ENCODE peak calls at places on chromosome 9, in four cellular contexts. R, U, Q and J are unnamed samples.

GRCh38 chr9:137266162-137266527 is 11.0 kb downstream of the NELFB start:
- DNase-seq in U (no peak), Q (no peak), R (no peak), J (no peak)

GRCh38 chr9:93060746-93061259 is 2.3 kb downstream of the SUSD3 start:
- DNase-seq in U (peak; percentile 49), R (peak; percentile 52), Q (no peak), J (no peak)

GRCh38 chr9:88807426-88807825 is 183.8 kb upstream of the S1PR3 start:
- DNase-seq in U (no peak), Q (no peak), R (no peak), J (no peak)

GRCh38 chr9:87270241-87271234 is 227.1 kb upstream of the DAPK1 start:
- DNase-seq in U (no peak), Q (peak; percentile 65), R (no peak), J (peak; percentile 46)

GRCh38 chr9:73565833-73566465 is 414.3 kb downstream of the ANXA1 start:
- DNase-seq in R (no peak), U (peak; percentile 49), Q (peak; percentile 54), J (peak; percentile 62)

GRCh38 chr9:132798817-132799790 is 79.0 kb downstream of the AK8 start:
- DNase-seq in R (peak; percentile 68), Q (no peak), U (no peak), J (no peak)

GRCh38 chr9:130835441-130836298 is 616 bp downstream of the ABL1 start:
- DNase-seq in R (peak; percentile 51), U (peak; percentile 61), Q (no peak), J (no peak)

GRCh38 chr9:87655731-87656130 is 70.2 kb upstream of the CTSL start:
- DNase-seq in U (no peak), Q (no peak), R (no peak), J (no peak)

GRCh38 chr9:128479262-128479661 is 23.5 kb downstream of the ODF2 start:
- DNase-seq in R (no peak), Q (no peak), U (no peak), J (no peak)

GRCh38 chr9:34123682-34124081 is 2.8 kb downstream of the DCAF12 start:
- DNase-seq in Q (no peak), R (peak; percentile 27), U (no peak), J (no peak)

GRCh38 chr9:118732998-118733397 is 636.2 kb downstream of the BRINP1 start:
- DNase-seq in U (no peak), R (no peak), Q (no peak), J (peak; percentile 26)

GRCh38 chr9:129572517-129572916 is 48.4 kb downstream of the C9orf50 start:
- DNase-seq in U (peak; percentile 39), R (no peak), Q (no peak), J (no peak)

GRCh38 chr9:83620841-83621636 is 1.9 kb upstream of the IDNK start:
- DNase-seq in R (peak; percentile 53), U (peak; percentile 63), Q (peak; percentile 12), J (no peak)

GRCh38 chr9:32580631-32581300 is 7.8 kb upstream of the NDUFB6 start:
- DNase-seq in U (no peak), R (no peak), Q (no peak), J (no peak)

GRCh38 chr9:129889461-129889935 is 54.2 kb downstream of the USP20 start:
- DNase-seq in U (no peak), R (no peak), Q (no peak), J (no peak)

GRCh38 chr9:100739208-100739607 is 161.3 kb downstream of the CAVIN4 start:
- DNase-seq in Q (no peak), R (no peak), U (no peak), J (no peak)

GRCh38 chr9:112751059-112751795 is 667 bp downstream of the SNX30 start:
- DNase-seq in U (peak; percentile 46), R (peak; percentile 46), Q (peak; percentile 73), J (peak; percentile 48)

GRCh38 chr9:112750767-112751058 is 153 bp downstream of the SNX30 start:
- DNase-seq in Q (no peak), R (no peak), U (no peak), J (no peak)

GRCh38 chr9:112754578-112754977 is 4.0 kb downstream of the SNX30 start:
- DNase-seq in U (no peak), Q (no peak), R (no peak), J (no peak)

GRCh38 chr9:112753725-112754124 is 3.2 kb downstream of the SNX30 start:
- DNase-seq in Q (peak; percentile 73), R (no peak), U (no peak), J (peak; percentile 55)

DNA sequence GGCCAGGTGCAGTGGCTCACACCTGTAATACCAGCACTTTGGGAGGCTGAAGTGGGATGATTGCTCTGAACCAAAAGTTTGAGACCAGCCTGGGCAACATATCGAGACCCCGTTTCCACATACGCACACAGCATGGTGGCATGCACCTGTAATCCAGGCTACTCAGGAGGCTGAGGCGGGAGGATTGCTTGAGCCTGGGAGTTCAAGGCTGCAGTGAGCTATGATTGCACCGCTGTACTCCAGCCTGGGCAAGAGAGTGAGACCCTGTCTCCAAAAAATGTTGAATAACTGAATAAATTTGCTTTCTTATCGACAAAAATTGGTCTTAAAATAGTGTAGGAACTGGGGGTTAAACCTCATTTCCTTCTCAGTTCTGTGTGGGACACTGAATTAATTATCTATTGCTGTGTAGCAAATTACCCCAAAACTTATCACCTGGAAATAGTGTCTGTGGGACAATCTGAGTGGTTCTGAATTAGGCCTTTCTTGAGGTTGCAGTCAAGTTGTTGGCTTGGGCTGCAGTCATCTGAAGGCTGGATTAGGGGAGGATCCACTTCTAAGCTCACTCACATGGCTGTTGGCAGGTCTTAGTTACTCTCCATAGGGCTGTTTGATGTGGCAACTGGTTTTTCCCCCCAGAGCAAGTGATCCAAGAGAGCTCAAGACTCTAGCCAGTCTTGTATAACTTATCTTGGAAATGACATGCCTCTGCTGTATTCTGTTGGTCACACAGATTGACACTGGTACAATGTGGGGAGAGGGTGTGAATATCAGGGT is 2.0 kb downstream of the SNX30 start:
- DNase-seq in U (no peak), Q (no peak), R (no peak), J (peak; percentile 38)
- H3K4me3 ChIP-seq in U (no peak overlapping the region), Q (peak overlapping the region; percentile 90), R (no peak overlapping the region), J (peak overlapping the region; percentile 67)

DNA sequence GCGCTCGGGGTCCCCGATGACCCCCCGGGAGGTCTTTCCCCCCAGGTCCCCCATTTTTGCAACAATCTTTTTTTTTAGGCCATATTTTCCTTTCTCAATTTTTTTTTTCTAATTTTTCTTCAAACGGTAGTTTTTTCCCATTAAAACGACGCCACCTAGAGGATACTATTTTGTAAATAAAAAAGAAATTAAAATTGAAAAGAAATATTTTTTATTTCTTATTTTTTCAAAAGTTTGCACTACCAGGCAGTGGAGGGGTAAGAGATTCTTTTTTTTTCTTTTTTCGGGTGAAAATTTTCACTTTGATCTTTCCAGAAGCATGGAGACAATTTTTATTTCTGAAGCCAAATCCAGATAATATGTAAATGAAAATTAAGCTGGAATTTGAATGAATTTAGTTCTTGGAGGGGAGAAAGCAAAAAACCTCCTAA is 712 bp downstream of the ZNF618 start:
- DNase-seq in Q (no peak), U (no peak), R (no peak), J (no peak)
- TF ChIP-seq CTCF in Q (peak; percentile 15), U (peak; percentile 71), R (no peak), J (peak; percentile 38)

GRCh38 chr9:124482431-124483031 is 24.7 kb downstream of the NR5A1 start:
- DNase-seq in R (no peak), Q (no peak), U (no peak), J (no peak)
- H3K4me3 ChIP-seq in R (no peak overlapping the region), Q (no peak overlapping the region), U (no peak overlapping the region), J (no peak overlapping the region)

GRCh38 chr9:91086657-91087563 is 274.8 kb downstream of the AUH start:
- DNase-seq in R (no peak), Q (no peak), U (no peak), J (no peak)

GRCh38 chr9:91085499-91086291 is 276.0 kb downstream of the AUH start:
- DNase-seq in U (no peak), Q (no peak), R (no peak), J (no peak)

GRCh38 chr9:91092214-91092613 is 269.5 kb downstream of the AUH start:
- DNase-seq in U (no peak), Q (no peak), R (no peak), J (no peak)

GRCh38 chr9:91090132-91090410 is 271.6 kb downstream of the AUH start:
- DNase-seq in Q (no peak), R (no peak), U (no peak), J (no peak)

DNA sequence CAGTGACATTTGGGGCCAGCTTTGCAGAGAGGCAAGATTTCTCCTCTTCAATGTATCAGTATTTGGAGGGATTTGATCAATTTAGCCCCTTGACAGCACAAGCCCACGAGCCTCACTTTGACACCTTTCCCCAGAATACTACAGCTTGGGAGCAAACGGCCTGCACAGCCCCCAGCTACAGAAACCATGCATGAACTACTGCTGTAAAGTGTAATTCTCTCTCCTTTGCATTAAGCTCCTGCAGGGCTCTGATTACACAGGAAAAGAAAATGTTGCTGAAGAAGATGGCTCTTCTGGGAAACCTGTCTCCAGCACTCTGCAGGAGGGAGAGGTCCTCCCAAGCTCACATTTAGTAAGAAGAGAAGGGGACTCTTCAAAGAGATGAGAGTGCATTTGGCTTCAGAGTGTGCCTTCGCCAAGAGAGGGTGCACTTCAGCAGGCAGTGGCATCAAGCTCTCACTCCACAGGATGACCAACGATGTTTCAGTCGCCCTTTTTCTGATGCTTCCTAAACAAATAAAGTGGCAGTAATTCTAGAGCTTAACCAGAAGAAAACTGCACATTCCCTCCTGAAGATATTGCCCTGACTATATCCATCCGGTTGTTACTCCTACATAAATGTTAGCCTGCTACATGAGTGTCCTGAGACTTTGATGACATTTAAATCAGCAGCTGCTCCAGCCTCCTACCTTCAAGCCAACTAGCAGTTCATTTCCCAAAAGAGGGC is 272.1 kb downstream of the AUH start:
- DNase-seq in R (peak; percentile 43), U (peak; percentile 59), Q (peak; percentile 26), J (no peak)
- TF ChIP-seq CTCF in R (no peak), U (peak; percentile 59), Q (peak; percentile 57), J (peak; percentile 70)

GRCh38 chr9:114388764-114389375 is 1.1 kb upstream of the AKNA start:
- DNase-seq in U (no peak), R (no peak), Q (no peak), J (no peak)
- H3K4me3 ChIP-seq in U (no peak overlapping the region), R (peak overlapping the region; percentile 63), Q (no peak overlapping the region), J (no peak overlapping the region)

DNA sequence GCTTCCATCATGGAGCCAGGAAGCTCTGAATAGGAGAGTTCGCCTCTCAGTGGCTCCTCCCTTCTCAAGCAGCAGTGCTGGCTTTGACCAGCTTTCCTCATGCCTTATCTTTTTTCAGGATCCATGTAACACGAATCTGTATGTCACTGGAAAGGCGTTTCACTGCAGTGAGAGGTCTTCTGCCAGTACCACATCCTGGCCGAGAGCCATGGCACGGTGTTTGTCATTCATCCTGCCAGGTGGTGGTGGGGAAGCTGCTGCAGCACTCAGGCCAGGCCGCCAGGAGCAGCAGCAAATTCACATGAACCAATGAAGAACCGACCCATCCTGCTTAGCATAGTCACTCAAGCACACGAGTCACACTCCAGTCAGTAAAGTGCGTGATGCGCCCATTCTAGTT is 179.0 kb downstream of the FANCC start:
- DNase-seq in R (no peak), Q (no peak), U (no peak), J (no peak)
- TF ChIP-seq CTCF in R (no peak), Q (no peak), U (no peak), J (no peak)

DNA sequence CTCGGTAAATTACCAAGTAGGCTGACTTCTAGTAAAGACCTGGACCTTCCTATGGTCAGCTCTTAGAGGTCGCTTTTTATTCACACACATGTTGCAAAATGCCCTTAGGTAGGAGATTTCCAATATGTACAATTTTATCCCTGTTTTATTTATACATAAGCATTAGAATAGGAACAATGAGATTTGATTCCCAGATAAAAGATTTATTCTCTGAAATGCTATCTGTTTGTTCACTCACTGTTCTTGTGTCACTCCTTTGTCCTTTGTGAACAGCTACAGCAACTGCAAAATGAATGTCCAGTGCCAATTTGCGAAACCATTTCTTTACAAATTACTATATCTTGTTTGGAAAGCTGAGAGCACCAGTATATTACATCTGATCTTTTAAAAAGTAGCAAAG is 991.5 kb upstream of the TYRP1 start:
- DNase-seq in R (no peak), U (no peak), Q (no peak), J (no peak)
- H3K4me3 ChIP-seq in R (no peak overlapping the region), U (no peak overlapping the region), Q (no peak overlapping the region), J (no peak overlapping the region)